ENCODE peak calls at places on chromosomes 12 and 14, in seven cellular contexts. C is progenitor cell of endocrine pancreas, T is mesendoderm, V is ACHN, K is GM04503, D is NCI-H510A, A is fibroblast of lung. P is an unnamed sample.

GRCh38 chr12:50986961-50987737 is 34.8 kb downstream of the HIGD1C start:
- DNase-seq in K (peak), D (no peak), V (peak), T (peak), C (peak), A (peak), P (peak)

GRCh38 chr14:104003616-104004015 is 61.3 kb upstream of the RD3L start:
- DNase-seq in D (no peak), K (no peak), T (no peak), C (no peak), A (no peak), V (no peak), P (no peak)

GRCh38 chr12:109156586-109156985 is 40.2 kb downstream of the ACACB start:
- DNase-seq in V (no peak), C (no peak), T (no peak), K (no peak), A (no peak), D (no peak), P (no peak)

GRCh38 chr14:104579507-104579906 is at the start of gene C14orf180:
- DNase-seq in D (no peak), V (no peak), K (no peak), C (no peak), T (no peak), A (no peak), P (no peak)

GRCh38 chr14:52351561-52352491 is 37.7 kb downstream of the PTGER2 start:
- DNase-seq in C (no peak), T (no peak), K (peak), D (no peak), V (peak), A (peak), P (no peak)

GRCh38 chr12:22576473-22576872 is 32.1 kb upstream of the C2CD5 start:
- DNase-seq in V (no peak), T (no peak), D (no peak), A (no peak), C (no peak), K (no peak), P (no peak)

GRCh38 chr12:5096241-5096880 is 52.7 kb downstream of the KCNA5 start:
- DNase-seq in D (no peak), A (peak), C (no peak), V (no peak), K (peak), T (peak), P (no peak)

GRCh38 chr12:12266873-12267634 is at the start of gene LRP6:
- DNase-seq in C (peak), T (peak), V (peak), A (peak), K (peak), D (peak), P (peak)

GRCh38 chr12:54984602-54985376 is at the start of gene TESPA1:
- DNase-seq in V (no peak), C (no peak), A (no peak), D (no peak), K (no peak), T (peak), P (no peak)

GRCh38 chr12:120229583-120230325 is 28.8 kb upstream of the RPLP0 start:
- DNase-seq in D (no peak), T (peak), V (peak), A (peak), C (no peak), K (no peak), P (peak)

GRCh38 chr12:94704452-94704871 is 54.1 kb upstream of the TMCC3 start:
- DNase-seq in K (no peak), A (peak), C (no peak), T (no peak), D (no peak), V (no peak), P (no peak)

GRCh38 chr14:65079201-65079600 is 23.1 kb downstream of the MAX start:
- DNase-seq in C (no peak), T (no peak), D (no peak), A (no peak), V (no peak), K (no peak), P (no peak)

GRCh38 chr12:11649413-11650278 is at the start of gene ETV6:
- DNase-seq in C (peak), K (peak), T (peak), V (peak), D (peak), A (peak), P (peak)

GRCh38 chr14:100221419-100222218 is 17.3 kb upstream of the YY1 start:
- DNase-seq in C (peak), T (peak), V (no peak), D (peak), A (peak), K (no peak), P (peak)

GRCh38 chr14:99566009-99566389 is 38.0 kb downstream of the CCDC85C start:
- DNase-seq in D (no peak), K (no peak), A (no peak), T (no peak), V (peak), C (no peak), P (no peak)

GRCh38 chr14:51931308-51931707 is 58.0 kb upstream of the RTRAF start:
- DNase-seq in V (no peak), T (no peak), A (no peak), K (no peak), D (no peak), C (no peak), P (no peak)

GRCh38 chr12:34297126-34297789 is 275.0 kb downstream of the ALG10 start:
- DNase-seq in C (no peak), A (no peak), V (no peak), K (no peak), D (no peak), T (no peak), P (no peak)

GRCh38 chr12:65609359-65609771 is 214.9 kb upstream of the HMGA2 start:
- DNase-seq in A (peak), T (peak), D (no peak), V (peak), C (no peak), K (peak), P (no peak)